ENCODE peak calls at places on chromosomes 1 and 21, in six cellular contexts. V is MM.1S, J is AG04450, Z is Peyer's patch, X is IMR-90, B is psoas muscle. F is an unnamed sample.

GRCh38 chr1:187878883-187879282 is 1050.1 kb downstream of the PLA2G4A start:
- DNase-seq in Z (no peak), J (no peak), X (no peak), B (no peak), V (no peak), F (no peak)

GRCh38 chr1:211343607-211344334 is 17.1 kb downstream of the TRAF5 start:
- DNase-seq in B (no peak), V (no peak), J (no peak), X (peak), Z (no peak), F (no peak)

GRCh38 chr1:39729030-39729429 is 9.7 kb upstream of the PPIE start:
- DNase-seq in B (no peak), Z (no peak), V (no peak), X (peak), J (no peak), F (no peak)

GRCh38 chr1:147673816-147674215 is 3.5 kb upstream of the ACP6 start:
- DNase-seq in J (no peak), V (no peak), X (no peak), B (no peak), Z (no peak), F (no peak)

GRCh38 chr1:232641507-232641906 is 11.6 kb upstream of the SIPA1L2 start:
- DNase-seq in J (no peak), B (no peak), X (no peak), Z (no peak), V (no peak), F (no peak)

GRCh38 chr1:222976453-222976852 is 161.6 kb downstream of the DISP1 start:
- DNase-seq in J (no peak), X (no peak), B (no peak), V (no peak), Z (no peak), F (no peak)

GRCh38 chr1:189269011-189269410 is 1208.7 kb downstream of the BRINP3 start:
- DNase-seq in B (no peak), J (no peak), V (no peak), X (peak), Z (no peak), F (no peak)

GRCh38 chr21:17387030-17387617 is 125.7 kb upstream of the CXADR start:
- DNase-seq in B (no peak), Z (no peak), X (peak), J (peak), V (peak), F (peak)

GRCh38 chr21:45818276-45818903 is 163.2 kb upstream of the COL6A1 start:
- DNase-seq in X (peak), J (peak), Z (no peak), V (no peak), B (no peak), F (peak)

GRCh38 chr21:39658066-39658465 is 45.3 kb downstream of the B3GALT5 start:
- DNase-seq in J (no peak), Z (no peak), X (no peak), V (no peak), B (no peak), F (no peak)

GRCh38 chr21:45970674-45971486 is 10.7 kb upstream of the COL6A1 start:
- DNase-seq in J (no peak), V (peak), B (peak), X (peak), Z (peak), F (no peak)

GRCh38 chr1:23126200-23126599 is 42.5 kb downstream of the LUZP1 start:
- DNase-seq in V (no peak), Z (no peak), B (no peak), X (no peak), J (no peak), F (no peak)
- H3K4me3 ChIP-seq in V (no peak), Z (no peak), B (no peak), X (no peak), J (no peak), F (no peak)

DNA sequence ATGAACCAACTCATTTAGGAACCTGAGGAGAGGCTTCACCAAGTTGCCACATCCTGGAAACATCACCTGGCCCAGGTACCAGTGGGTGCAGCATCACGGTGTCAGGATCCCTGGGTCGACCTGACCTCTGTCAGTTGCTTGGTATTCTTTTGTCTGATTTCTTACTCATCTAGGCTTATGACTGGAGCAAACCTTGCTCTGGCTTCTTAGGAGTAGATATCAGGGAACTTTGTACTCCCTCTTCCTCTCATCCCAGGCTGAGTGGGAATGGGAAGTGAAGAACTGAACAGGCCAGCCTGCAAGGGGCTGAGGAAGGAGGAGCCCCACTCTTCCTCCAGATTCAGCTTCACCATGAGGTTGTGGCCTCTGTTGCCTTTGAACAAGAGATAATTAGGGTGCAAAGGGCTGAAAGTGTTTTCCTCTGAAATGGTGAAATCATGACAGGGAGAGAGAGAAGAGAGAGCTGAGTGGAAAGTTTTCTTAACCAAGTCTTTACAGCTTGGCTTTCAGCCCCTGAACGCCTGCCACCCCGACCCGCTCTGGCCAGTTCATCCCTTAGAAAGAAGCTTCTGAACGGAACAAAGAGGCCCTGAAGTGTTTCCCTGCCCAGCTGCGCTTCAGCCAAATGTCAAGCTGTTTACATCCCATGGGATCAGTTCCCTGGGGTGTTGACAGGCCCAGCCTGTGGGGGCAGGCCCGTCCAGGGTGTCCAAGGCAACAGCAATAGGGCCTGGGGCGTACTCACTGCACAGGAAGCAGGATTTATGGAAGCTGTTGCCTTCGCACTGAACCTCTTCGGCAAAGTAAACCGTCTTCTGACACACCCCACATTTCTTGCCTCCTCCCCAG is 11.3 kb downstream of the CSRP1 start:
- DNase-seq in J (no peak), V (no peak), Z (no peak), X (peak), B (peak), F (no peak)
- H3K4me3 ChIP-seq in J (peak), V (no peak), Z (no peak), X (no peak), B (no peak), F (no peak)

DNA sequence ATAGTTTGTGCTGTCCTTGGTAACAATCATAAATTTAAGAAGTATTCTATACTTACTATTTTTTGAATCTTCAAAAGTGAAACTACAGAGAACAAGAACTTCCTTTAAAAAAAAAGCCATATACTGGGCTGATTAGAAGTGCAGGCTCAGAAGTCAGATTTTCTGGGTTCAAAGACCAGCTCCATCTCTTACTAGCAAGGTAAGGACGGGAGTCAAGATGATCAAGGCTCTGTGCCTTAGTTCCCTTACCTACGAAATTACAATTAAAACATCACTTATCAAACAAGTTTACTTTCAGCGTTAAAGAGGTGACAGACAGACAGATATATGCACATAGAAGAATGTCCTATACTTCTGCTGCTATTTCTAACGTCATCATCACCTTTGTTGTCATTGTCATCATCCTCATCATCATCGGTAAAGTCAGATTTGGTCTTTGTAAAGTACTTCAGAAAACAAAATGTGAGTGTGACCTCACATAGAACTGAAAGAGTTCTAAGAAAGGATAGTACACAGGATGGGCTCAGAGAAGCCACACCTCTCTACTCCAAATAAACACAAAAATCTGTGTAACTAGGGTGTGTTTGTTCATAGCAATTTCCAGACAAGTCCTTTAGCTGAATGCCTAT is 178.7 kb downstream of the VAV3 start:
- DNase-seq in B (no peak), J (no peak), X (no peak), Z (no peak), V (no peak), F (no peak)
- H3K4me3 ChIP-seq in B (no peak), J (no peak), X (no peak), Z (no peak), V (no peak), F (no peak)

DNA sequence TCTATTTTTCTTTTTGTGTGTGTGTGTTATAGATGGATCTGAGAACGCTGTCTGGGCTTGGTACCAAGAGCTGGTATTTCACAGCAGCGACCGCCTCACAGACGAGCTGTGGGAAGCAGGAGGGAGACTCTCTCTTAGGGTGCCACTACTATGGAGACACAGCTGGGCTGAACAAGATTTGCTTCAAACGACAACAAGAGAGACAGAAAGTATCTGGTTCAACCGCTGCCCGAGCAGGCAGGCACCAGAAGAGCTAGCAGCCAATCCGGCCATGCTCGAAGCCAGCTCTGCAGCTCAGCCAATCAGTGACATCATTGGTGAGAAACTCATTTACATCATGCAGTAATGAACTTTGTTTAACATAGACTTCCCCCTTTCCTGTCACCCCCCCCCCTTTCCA is 341.3 kb downstream of the USP25 start:
- DNase-seq in Z (no peak), B (no peak), J (no peak), X (no peak), V (no peak), F (no peak)
- H3K4me3 ChIP-seq in Z (no peak), B (peak), J (peak), X (no peak), V (no peak), F (no peak)

DNA sequence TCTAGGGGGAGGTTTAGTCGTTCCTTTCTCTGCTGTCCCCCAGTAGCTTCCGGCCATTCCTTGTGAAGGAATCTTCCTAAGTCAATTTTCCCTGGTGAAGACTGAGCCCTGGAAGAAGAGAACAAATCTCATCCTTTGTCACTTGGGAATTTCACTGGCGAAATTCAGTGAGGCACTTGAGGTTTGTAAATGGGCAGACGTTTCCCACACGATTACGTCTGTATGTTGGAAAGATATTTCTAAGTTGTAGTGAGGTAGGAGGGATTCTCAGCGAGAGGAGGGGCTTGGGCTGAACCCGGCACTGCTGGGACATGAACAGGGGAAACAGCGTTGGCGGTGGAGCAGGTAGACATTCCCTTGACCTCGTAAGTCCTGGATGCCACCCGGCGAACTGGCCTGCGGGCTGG is 47.2 kb downstream of the GALNT2 start:
- DNase-seq in V (no peak), Z (no peak), J (no peak), B (no peak), X (peak), F (no peak)
- H3K4me3 ChIP-seq in V (no peak), Z (no peak), J (peak), B (peak), X (peak), F (no peak)

DNA sequence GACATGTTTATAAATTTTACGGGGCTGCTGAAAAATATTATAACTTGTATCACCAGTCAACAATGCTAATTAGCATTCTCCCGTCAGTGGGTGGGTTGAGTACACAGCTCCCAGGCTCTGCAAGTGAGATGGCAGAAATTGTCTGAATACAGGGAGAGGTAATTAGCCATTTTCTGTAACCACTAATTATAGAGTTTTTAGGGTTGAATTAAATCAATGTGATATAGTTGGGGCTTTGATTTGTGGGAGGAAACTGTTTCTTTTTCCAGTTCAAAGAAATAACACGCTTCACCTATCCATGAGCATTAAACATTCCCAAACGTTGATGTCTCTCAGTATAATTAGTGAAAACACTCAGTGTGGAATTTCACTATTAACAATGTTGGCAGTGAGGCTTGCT is 1.4 kb downstream of the VANGL1 start:
- DNase-seq in B (no peak), Z (no peak), X (no peak), J (no peak), V (no peak), F (no peak)
- H3K4me3 ChIP-seq in B (peak), Z (peak), X (no peak), J (peak), V (peak), F (peak)

DNA sequence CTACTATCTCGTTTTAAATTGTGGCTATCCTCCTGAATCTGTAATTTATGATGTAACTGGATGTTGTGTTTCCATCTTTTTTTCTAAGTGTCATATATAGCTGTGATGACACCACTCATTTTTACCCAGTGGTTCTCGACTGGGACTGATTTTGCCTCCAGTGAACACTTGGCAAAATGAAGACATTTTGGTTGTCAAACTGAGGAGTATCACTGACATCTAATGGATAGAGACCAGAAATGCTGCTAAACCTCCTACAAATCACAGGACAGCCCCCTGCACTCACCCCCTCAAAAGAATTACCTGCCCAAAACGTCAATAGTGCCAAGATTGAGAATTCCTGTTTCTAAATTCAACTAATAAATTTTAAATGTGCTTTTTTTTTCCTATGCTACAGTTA is 1.9 kb downstream of the TRMT13 start:
- DNase-seq in B (no peak), V (no peak), X (peak), Z (no peak), J (no peak), F (peak)
- H3K4me3 ChIP-seq in B (no peak), V (no peak), X (no peak), Z (no peak), J (no peak), F (no peak)

DNA sequence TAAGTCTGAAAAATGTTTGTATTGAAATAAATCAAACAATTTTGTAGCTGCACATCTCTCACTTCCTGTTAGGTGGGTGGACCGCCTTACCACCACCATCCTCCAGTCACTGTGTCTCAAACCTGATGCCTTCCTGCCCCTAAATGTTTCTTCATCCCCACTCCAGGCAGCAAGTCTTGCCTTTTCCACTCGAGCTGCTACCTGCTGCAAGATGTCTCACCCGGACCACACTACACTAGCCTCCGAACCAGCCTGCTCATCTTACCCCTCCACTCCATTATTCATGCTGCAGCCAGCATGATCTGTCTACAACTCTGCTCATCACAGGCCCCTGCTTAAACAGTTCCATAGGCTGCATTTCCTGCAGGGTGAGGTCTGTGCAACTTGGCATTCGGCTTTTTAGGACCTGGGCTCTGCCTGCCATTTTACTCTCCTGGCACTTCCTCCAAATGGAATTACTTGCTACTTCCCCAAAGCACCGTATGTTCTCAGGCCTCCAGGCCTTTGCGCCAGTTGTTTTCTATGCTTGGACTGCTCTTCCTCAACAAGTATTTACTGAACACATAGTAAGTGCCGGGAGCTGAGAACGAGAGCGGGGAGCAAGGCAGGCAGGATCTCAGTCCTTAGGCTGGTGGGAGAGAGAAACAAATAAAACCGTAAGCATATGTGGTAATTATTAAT is 5.2 kb upstream of the SF3A3 start:
- DNase-seq in Z (no peak), J (no peak), B (peak), V (no peak), X (no peak), F (no peak)
- H3K4me3 ChIP-seq in Z (peak), J (peak), B (peak), V (peak), X (no peak), F (no peak)

GRCh38 chr21:33019885-33020557 is 5.7 kb upstream of the OLIG2 start:
- DNase-seq in V (no peak), Z (no peak), J (no peak), B (no peak), X (no peak), F (no peak)

GRCh38 chr21:33021150-33021549 is 4.6 kb upstream of the OLIG2 start:
- DNase-seq in J (no peak), V (no peak), B (no peak), X (no peak), Z (no peak), F (no peak)

GRCh38 chr21:33021667-33022066 is 4.1 kb upstream of the OLIG2 start:
- DNase-seq in B (no peak), Z (no peak), X (no peak), V (no peak), J (no peak), F (no peak)

GRCh38 chr21:33019516-33019884 is 6.2 kb upstream of the OLIG2 start:
- DNase-seq in J (no peak), Z (no peak), X (no peak), V (no peak), B (no peak), F (no peak)

DNA sequence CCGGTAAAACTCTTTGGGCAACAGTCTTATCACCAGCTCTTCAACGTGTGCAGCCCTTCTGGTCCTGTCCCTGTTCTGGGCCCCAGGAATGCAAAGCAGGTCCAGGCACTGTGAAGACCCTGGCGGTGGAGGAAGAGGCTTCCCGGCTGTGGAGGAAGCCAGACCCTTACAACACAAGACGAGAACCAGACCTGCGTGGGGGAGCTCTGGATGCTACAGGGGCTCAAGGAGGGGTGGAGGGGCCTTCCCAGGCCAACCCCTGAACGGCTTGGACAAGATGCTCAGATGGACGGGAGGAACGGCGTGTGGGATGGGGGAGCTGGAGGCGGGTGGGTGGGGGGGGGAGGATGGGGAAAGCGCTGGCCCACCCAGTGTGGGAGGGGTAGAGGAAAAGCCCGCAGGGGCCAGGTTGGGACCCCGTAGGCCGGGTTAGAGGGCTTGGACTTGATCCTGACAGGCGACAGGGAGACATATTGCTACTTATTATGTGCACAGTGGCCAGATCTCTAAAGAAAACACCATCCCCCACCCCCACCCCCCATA is 5.1 kb upstream of the OLIG2 start:
- DNase-seq in J (no peak), V (no peak), Z (no peak), B (no peak), X (no peak), F (no peak)
- H3K4me3 ChIP-seq in J (no peak), V (no peak), Z (no peak), B (no peak), X (no peak), F (no peak)

GRCh38 chr1:91924146-91924545 is 25.1 kb upstream of the BRDT start:
- DNase-seq in B (no peak), V (no peak), Z (no peak), X (peak), J (peak), F (no peak)
- H3K4me3 ChIP-seq in B (no peak), V (no peak), Z (no peak), X (no peak), J (no peak), F (no peak)